ENCODE peak calls at places on chromosomes 16 and 17, in six cellular contexts. Z, Q, G, E, L and A are unnamed samples.
A peak's percentile ranks its signal among the peaks of the same experiment; 100 is the strongest.

GRCh38 chr17:35809855-35810461 is 674 bp downstream of the TAF15 start:
- DNase-seq in G (no peak), Z (no peak), L (peak; percentile 33), E (no peak), Q (no peak), A (no peak)

GRCh38 chr16:10871157-10871991 is 5.6 kb upstream of the CIITA start:
- DNase-seq in Q (no peak), Z (no peak), L (peak; percentile 42), G (peak; percentile 59), E (no peak), A (peak; percentile 33)

GRCh38 chr17:55420067-55420775 is 1.4 kb downstream of the MMD start:
- DNase-seq in E (no peak), Q (no peak), G (no peak), Z (no peak), L (no peak), A (no peak)

GRCh38 chr16:62077998-62078397 is 41.8 kb upstream of the CDH8 start:
- DNase-seq in G (no peak), Q (peak; percentile 63), Z (peak; percentile 79), E (no peak), L (peak; percentile 5), A (no peak)

GRCh38 chr16:29950806-29951461 is 10.9 kb upstream of the TMEM219 start:
- DNase-seq in L (no peak), E (no peak), Q (no peak), G (no peak), Z (no peak), A (no peak)

GRCh38 chr16:68823401-68823800 is 19.9 kb upstream of the TANGO6 start:
- DNase-seq in E (no peak), Q (no peak), G (peak; percentile 72), Z (peak; percentile 11), L (peak; percentile 86), A (peak; percentile 40)

GRCh38 chr16:30699615-30700099 is 686 bp downstream of the SRCAP start:
- DNase-seq in E (no peak), Q (no peak), G (no peak), L (no peak), Z (no peak), A (no peak)

GRCh38 chr17:41547921-41548843 is 20.1 kb upstream of the KRT19 start:
- DNase-seq in E (no peak), L (peak; percentile 95), G (peak; percentile 92), Q (no peak), Z (peak; percentile 52), A (peak; percentile 95)

GRCh38 chr16:87580855-87581261 is 21.4 kb upstream of the JPH3 start:
- DNase-seq in G (no peak), Q (no peak), Z (peak; percentile 56), E (no peak), L (peak; percentile 78), A (no peak)

GRCh38 chr17:15038656-15039055 is 226.5 kb downstream of the PMP22 start:
- DNase-seq in L (no peak), G (peak; percentile 67), Z (peak; percentile 5), E (no peak), Q (no peak), A (peak; percentile 34)

GRCh38 chr16:70529051-70529777 is 5.6 kb downstream of the SF3B3 start:
- DNase-seq in G (no peak), Q (no peak), E (no peak), L (peak; percentile 51), Z (peak; percentile 80), A (peak; percentile 48)

GRCh38 chr17:77770331-77771105 is 188.0 kb upstream of the TNRC6C start:
- DNase-seq in E (no peak), Q (no peak), G (no peak), L (peak; percentile 80), Z (peak; percentile 40), A (no peak)

GRCh38 chr17:55582910-55583309 is 71.7 kb upstream of the SMIM36 start:
- DNase-seq in E (no peak), Q (no peak), G (no peak), Z (no peak), L (no peak), A (no peak)

GRCh38 chr17:64128787-64129514 is 993 bp downstream of the ERN1 start:
- DNase-seq in L (peak; percentile 32), E (no peak), Q (no peak), G (no peak), Z (peak; percentile 51), A (peak; percentile 37)

GRCh38 chr16:29989111-29989858 is 6.1 kb downstream of the HIRIP3 start:
- DNase-seq in Z (no peak), L (no peak), G (no peak), E (no peak), Q (no peak), A (no peak)

GRCh38 chr16:56315955-56316354 is 109.4 kb downstream of the AMFR start:
- DNase-seq in L (no peak), E (no peak), G (no peak), Q (no peak), Z (no peak), A (no peak)

GRCh38 chr17:79042421-79043190 is 18.6 kb downstream of the C1QTNF1 start:
- DNase-seq in G (no peak), L (peak; percentile 33), E (peak; percentile 69), Z (peak; percentile 76), Q (peak; percentile 68), A (peak; percentile 75)

GRCh38 chr16:10878644-10879498 is 1.9 kb downstream of the CIITA start:
- DNase-seq in Q (peak; percentile 31), L (peak; percentile 6), Z (no peak), G (no peak), E (peak; percentile 51), A (peak; percentile 38)

GRCh38 chr16:47461598-47462266 is 601 bp downstream of the PHKB start:
- DNase-seq in Z (peak; percentile 40), E (no peak), L (peak; percentile 30), Q (no peak), G (peak; percentile 49), A (peak; percentile 44)

GRCh38 chr16:79372504-79373184 is 227.9 kb downstream of the MAF start:
- DNase-seq in Z (no peak), Q (no peak), G (no peak), L (peak; percentile 81), E (no peak), A (peak; percentile 84)

GRCh38 chr17:29086628-29087332 is 43.8 kb downstream of the PIPOX start:
- DNase-seq in E (no peak), Q (no peak), Z (no peak), L (peak; percentile 13), G (no peak), A (no peak)

GRCh38 chr16:46801428-46802049 is 29.4 kb downstream of the C16orf87 start:
- DNase-seq in L (no peak), Z (peak; percentile 44), E (no peak), G (no peak), Q (no peak), A (peak; percentile 30)

GRCh38 chr17:6708357-6708961 is 4.7 kb downstream of the SLC13A5 start:
- DNase-seq in Q (no peak), Z (no peak), L (no peak), G (no peak), E (no peak), A (no peak)

GRCh38 chr16:14562691-14563491 is 67.2 kb downstream of the PARN start:
- DNase-seq in L (peak; percentile 11), E (no peak), Z (peak; percentile 15), G (peak; percentile 87), Q (no peak), A (peak; percentile 83)

GRCh38 chr17:63635787-63636186 is 13.6 kb downstream of the MAP3K3 start:
- DNase-seq in L (no peak), Z (peak; percentile 45), G (no peak), E (no peak), Q (no peak), A (no peak)

GRCh38 chr16:65790768-65791167 is 575.7 kb upstream of the CDH5 start:
- DNase-seq in Q (no peak), Z (no peak), G (no peak), L (no peak), E (no peak), A (no peak)

GRCh38 chr17:74873874-74874614 is 1.2 kb upstream of the FDXR start:
- DNase-seq in Q (no peak), E (no peak), L (no peak), G (no peak), Z (no peak), A (peak; percentile 36)

GRCh38 chr17:10614536-10615155 is 42.5 kb downstream of the MYH3 start:
- DNase-seq in E (no peak), Q (peak; percentile 80), L (peak; percentile 38), G (no peak), Z (peak; percentile 80), A (peak; percentile 61)

GRCh38 chr17:67520282-67520906 is 143.3 kb downstream of the PITPNC1 start:
- DNase-seq in Q (no peak), Z (no peak), E (no peak), G (no peak), L (no peak), A (no peak)
- TF ChIP-seq CTCF in Q (no peak), Z (no peak), E (no peak), G (no peak), L (no peak), A (no peak)

DNA sequence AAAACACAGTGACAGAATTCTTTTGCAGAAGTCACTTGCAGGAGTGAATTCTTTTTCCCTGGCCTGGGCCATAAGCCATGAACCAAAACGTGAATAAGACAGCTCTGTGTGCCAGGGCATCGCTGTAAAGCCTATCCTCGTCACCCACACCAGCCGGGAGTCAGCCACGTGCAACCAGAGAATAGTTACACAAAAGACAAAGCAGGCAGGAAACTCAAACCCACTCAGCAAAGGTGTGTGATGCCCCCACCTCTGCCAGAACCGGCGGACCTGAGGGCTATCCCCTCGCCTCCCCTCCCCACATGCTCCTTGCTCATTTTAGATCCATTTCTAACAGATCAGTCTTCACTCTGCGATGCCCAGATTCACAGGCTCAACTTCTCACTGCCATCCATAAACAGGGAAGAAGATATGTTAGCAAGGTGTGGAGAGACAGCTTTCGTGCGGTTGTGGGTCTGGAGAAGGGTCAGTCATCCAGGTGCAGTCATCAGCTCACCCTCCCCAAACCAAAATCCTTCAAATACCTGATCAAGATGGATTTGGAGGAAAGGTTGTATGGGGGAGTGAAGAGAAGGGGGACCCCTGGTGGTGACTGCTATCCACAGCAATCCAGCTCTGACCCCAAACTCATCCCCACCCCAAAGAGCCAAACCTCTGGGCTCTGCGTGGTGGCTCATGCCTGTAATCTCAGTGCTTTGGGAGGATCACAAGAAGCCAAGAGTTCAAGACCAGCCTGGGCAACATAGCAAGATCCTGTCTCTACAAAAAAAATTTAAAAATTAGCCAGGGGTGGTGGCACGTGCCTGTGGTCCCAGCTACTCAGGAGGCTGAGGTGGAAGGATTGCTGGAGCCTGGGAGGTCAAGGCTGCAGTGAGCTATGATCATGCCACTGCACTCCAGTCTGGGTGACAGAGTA is 219.2 kb downstream of the C16orf78 start:
- DNase-seq in Z (peak; percentile 52), Q (peak; percentile 51), G (no peak), E (no peak), L (no peak), A (peak; percentile 45)
- TF ChIP-seq CTCF in Z (peak; percentile 78), Q (peak; percentile 84), G (peak; percentile 54), E (peak; percentile 87), L (peak; percentile 88), A (peak; percentile 48)

DNA sequence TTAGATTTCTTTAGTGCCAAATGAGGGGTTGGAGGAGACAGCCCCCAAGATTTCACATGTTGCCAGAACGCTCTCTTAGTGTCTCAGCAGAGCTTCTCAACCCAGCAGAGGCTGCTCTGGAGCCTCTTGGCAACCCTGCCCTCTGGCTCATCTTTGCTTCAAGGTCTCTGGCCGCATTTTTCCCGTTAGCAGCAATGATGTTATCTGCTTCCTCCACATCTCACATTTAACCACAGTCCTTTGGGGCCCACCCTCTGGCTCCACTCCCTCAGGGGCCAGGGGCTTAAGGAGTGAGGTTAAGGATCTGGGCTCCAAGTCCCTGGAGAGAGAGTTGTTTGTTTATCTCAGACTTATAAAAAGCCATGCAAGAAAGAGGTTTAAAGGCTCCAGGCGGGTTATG is 3.3 kb upstream of the XYLT1 start:
- DNase-seq in G (no peak), Z (no peak), Q (no peak), L (no peak), E (no peak), A (no peak)
- TF ChIP-seq CTCF in G (no peak), Z (no peak), Q (no peak), L (no peak), E (no peak), A (no peak)

GRCh38 chr17:27756467-27757371 is 43.6 kb downstream of the NOS2 start:
- DNase-seq in Q (peak; percentile 80), E (no peak), Z (peak; percentile 68), G (no peak), L (peak; percentile 53), A (no peak)
- TF ChIP-seq CTCF in Q (peak; percentile 96), E (peak; percentile 92), Z (peak; percentile 83), G (peak; percentile 91), L (peak; percentile 85), A (peak; percentile 85)